ENCODE peak calls at places on chromosomes 3 and 15, in six cellular contexts. One of them, this sample, is unnamed.

GRCh38 chr15:77347197-77347596 is 72.7 kb downstream of the PEAK1 start:
- DNase-seq in pancreas: no peak
- DNase-seq in AG09309: no peak
- DNase-seq in right lobe of liver: no peak
- DNase-seq in activated CD8-positive, alpha-beta T cell treated with anti-CD3 and anti-CD28 coated beads for 36 hours: no peak
- DNase-seq in GM13977: no peak
- DNase-seq in this sample: no peak

GRCh38 chr3:148020880-148021279 is 611.7 kb downstream of the ZIC1 start:
- DNase-seq in pancreas: no peak
- DNase-seq in AG09309: no peak
- DNase-seq in right lobe of liver: no peak
- DNase-seq in activated CD8-positive, alpha-beta T cell treated with anti-CD3 and anti-CD28 coated beads for 36 hours: no peak
- DNase-seq in GM13977: no peak
- DNase-seq in this sample: no peak

GRCh38 chr3:43707998-43708397 is 17.3 kb downstream of the ABHD5 start:
- DNase-seq in pancreas: no peak
- DNase-seq in AG09309: peak; percentile 68
- DNase-seq in right lobe of liver: no peak
- DNase-seq in activated CD8-positive, alpha-beta T cell treated with anti-CD3 and anti-CD28 coated beads for 36 hours: no peak
- DNase-seq in GM13977: no peak
- DNase-seq in this sample: no peak

GRCh38 chr3:19947549-19948071 is 713 bp downstream of the RAB5A start:
- DNase-seq in pancreas: peak; percentile 69
- DNase-seq in AG09309: no peak
- DNase-seq in right lobe of liver: peak; percentile 69
- DNase-seq in activated CD8-positive, alpha-beta T cell treated with anti-CD3 and anti-CD28 coated beads for 36 hours: peak; percentile 73
- DNase-seq in GM13977: peak; percentile 39
- DNase-seq in this sample: peak; percentile 34

GRCh38 chr3:53045784-53046170 is at the start of gene SFMBT1:
- DNase-seq in pancreas: peak; percentile 89
- DNase-seq in AG09309: no peak
- DNase-seq in right lobe of liver: peak; percentile 78
- DNase-seq in activated CD8-positive, alpha-beta T cell treated with anti-CD3 and anti-CD28 coated beads for 36 hours: peak; percentile 74
- DNase-seq in GM13977: peak; percentile 95
- DNase-seq in this sample: peak; percentile 90

GRCh38 chr3:155604126-155604525 is 140.7 kb downstream of the PLCH1 start:
- DNase-seq in pancreas: no peak
- DNase-seq in AG09309: no peak
- DNase-seq in right lobe of liver: no peak
- DNase-seq in activated CD8-positive, alpha-beta T cell treated with anti-CD3 and anti-CD28 coated beads for 36 hours: no peak
- DNase-seq in GM13977: no peak
- DNase-seq in this sample: no peak

GRCh38 chr3:16350041-16350952 is 85.3 kb downstream of the OXNAD1 start:
- DNase-seq in pancreas: no peak
- DNase-seq in AG09309: peak; percentile 56
- DNase-seq in right lobe of liver: no peak
- DNase-seq in activated CD8-positive, alpha-beta T cell treated with anti-CD3 and anti-CD28 coated beads for 36 hours: no peak
- DNase-seq in GM13977: no peak
- DNase-seq in this sample: no peak

GRCh38 chr3:111315911-111316310 is 226.1 kb upstream of the CD96 start:
- DNase-seq in pancreas: no peak
- DNase-seq in AG09309: no peak
- DNase-seq in right lobe of liver: no peak
- DNase-seq in activated CD8-positive, alpha-beta T cell treated with anti-CD3 and anti-CD28 coated beads for 36 hours: no peak
- DNase-seq in GM13977: no peak
- DNase-seq in this sample: no peak

GRCh38 chr3:132563409-132564074 is 33.5 kb upstream of the ACKR4 start:
- DNase-seq in pancreas: no peak
- DNase-seq in AG09309: no peak
- DNase-seq in right lobe of liver: no peak
- DNase-seq in activated CD8-positive, alpha-beta T cell treated with anti-CD3 and anti-CD28 coated beads for 36 hours: no peak
- DNase-seq in GM13977: no peak
- DNase-seq in this sample: no peak

GRCh38 chr3:1664266-1664665 is 434.4 kb upstream of the CNTN4 start:
- DNase-seq in pancreas: no peak
- DNase-seq in AG09309: no peak
- DNase-seq in right lobe of liver: no peak
- DNase-seq in activated CD8-positive, alpha-beta T cell treated with anti-CD3 and anti-CD28 coated beads for 36 hours: no peak
- DNase-seq in GM13977: no peak
- DNase-seq in this sample: no peak

GRCh38 chr3:74360406-74360805 is 254.1 kb downstream of the CNTN3 start:
- DNase-seq in pancreas: no peak
- DNase-seq in AG09309: no peak
- DNase-seq in right lobe of liver: no peak
- DNase-seq in activated CD8-positive, alpha-beta T cell treated with anti-CD3 and anti-CD28 coated beads for 36 hours: no peak
- DNase-seq in GM13977: no peak
- DNase-seq in this sample: no peak

GRCh38 chr3:58462829-58463180 is 29.1 kb upstream of the KCTD6 start:
- DNase-seq in pancreas: no peak
- DNase-seq in AG09309: no peak
- DNase-seq in right lobe of liver: no peak
- DNase-seq in activated CD8-positive, alpha-beta T cell treated with anti-CD3 and anti-CD28 coated beads for 36 hours: no peak
- DNase-seq in GM13977: no peak
- DNase-seq in this sample: no peak

GRCh38 chr3:42547401-42547945 is 34.3 kb downstream of the SEC22C start:
- DNase-seq in pancreas: peak; percentile 90
- DNase-seq in AG09309: peak; percentile 3
- DNase-seq in right lobe of liver: peak; percentile 83
- DNase-seq in activated CD8-positive, alpha-beta T cell treated with anti-CD3 and anti-CD28 coated beads for 36 hours: peak; percentile 72
- DNase-seq in GM13977: peak; percentile 69
- DNase-seq in this sample: peak; percentile 75

DNA sequence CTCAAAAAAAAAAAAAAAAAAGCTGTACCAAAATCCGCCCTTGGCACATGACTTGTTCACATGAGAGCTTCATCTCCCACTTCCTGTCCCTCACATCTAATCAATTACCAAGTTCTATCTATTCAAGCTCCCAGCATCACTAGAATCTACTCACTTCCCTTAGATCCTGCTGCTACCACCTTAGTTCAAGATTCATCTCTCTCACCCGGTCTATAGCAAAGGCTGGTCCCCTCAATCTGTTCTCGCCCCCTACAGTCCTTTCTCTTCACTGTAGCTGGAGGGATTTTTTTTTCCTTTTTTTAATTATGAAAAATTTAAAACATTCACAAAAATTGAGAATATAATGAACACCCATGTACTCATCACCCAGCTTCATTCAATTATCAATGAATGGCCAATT is 16.7 kb upstream of the GPR160 start:
- DNase-seq in pancreas: no peak
- DNase-seq in AG09309: no peak
- DNase-seq in right lobe of liver: no peak
- DNase-seq in activated CD8-positive, alpha-beta T cell treated with anti-CD3 and anti-CD28 coated beads for 36 hours: no peak
- DNase-seq in GM13977: no peak
- DNase-seq in this sample: no peak
- TF ChIP-seq CTCF in pancreas: no peak
- TF ChIP-seq CTCF in AG09309: no peak
- TF ChIP-seq CTCF in right lobe of liver: no peak
- TF ChIP-seq CTCF in activated CD8-positive, alpha-beta T cell treated with anti-CD3 and anti-CD28 coated beads for 36 hours: peak; percentile 41
- TF ChIP-seq CTCF in GM13977: peak; percentile 10
- TF ChIP-seq CTCF in this sample: peak; percentile 23

GRCh38 chr3:81643721-81644120 is 117.7 kb downstream of the GBE1 start:
- DNase-seq in pancreas: no peak
- DNase-seq in AG09309: peak; percentile 1
- DNase-seq in right lobe of liver: no peak
- DNase-seq in activated CD8-positive, alpha-beta T cell treated with anti-CD3 and anti-CD28 coated beads for 36 hours: no peak
- DNase-seq in GM13977: no peak
- DNase-seq in this sample: no peak
- TF ChIP-seq CTCF in pancreas: no peak
- TF ChIP-seq CTCF in AG09309: peak; percentile 33
- TF ChIP-seq CTCF in right lobe of liver: peak; percentile 34
- TF ChIP-seq CTCF in activated CD8-positive, alpha-beta T cell treated with anti-CD3 and anti-CD28 coated beads for 36 hours: no peak
- TF ChIP-seq CTCF in GM13977: peak; percentile 38
- TF ChIP-seq CTCF in this sample: no peak

DNA sequence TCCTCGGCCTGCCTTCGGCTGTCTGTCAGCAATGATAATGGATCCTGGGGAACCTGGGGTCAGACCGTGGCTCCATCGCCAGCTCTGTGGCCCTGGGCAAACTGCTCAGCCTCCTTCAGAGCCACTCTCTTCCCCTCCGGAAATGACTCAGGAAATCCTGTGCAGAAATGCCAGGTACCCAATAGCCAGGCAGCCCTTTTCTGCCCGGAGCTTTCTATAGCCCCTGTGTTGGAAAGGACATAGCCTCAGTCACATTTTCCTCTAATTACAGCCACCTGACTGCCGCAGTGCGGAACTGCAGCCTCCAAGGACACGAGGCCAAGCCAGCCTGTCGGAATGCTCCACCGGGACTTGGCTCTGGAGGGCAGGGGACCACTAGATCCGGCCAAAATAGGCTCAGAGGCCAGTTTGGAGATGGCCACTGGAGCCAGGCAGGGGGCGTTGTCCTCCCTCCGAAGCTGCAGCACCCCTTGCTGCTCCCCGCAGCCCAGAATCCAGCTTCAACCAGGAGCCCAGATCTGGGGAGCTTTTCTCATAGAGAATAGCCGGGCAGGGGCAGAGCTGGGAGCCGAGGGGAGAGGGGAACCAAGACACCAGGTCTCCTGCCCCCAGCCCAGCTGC is 11.6 kb upstream of the ZXDC start:
- DNase-seq in pancreas: no peak
- DNase-seq in AG09309: no peak
- DNase-seq in right lobe of liver: peak; percentile 62
- DNase-seq in activated CD8-positive, alpha-beta T cell treated with anti-CD3 and anti-CD28 coated beads for 36 hours: peak; percentile 39
- DNase-seq in GM13977: no peak
- DNase-seq in this sample: no peak
- TF ChIP-seq CTCF in pancreas: no peak
- TF ChIP-seq CTCF in AG09309: no peak
- TF ChIP-seq CTCF in right lobe of liver: no peak
- TF ChIP-seq CTCF in activated CD8-positive, alpha-beta T cell treated with anti-CD3 and anti-CD28 coated beads for 36 hours: no peak
- TF ChIP-seq CTCF in GM13977: no peak
- TF ChIP-seq CTCF in this sample: no peak

DNA sequence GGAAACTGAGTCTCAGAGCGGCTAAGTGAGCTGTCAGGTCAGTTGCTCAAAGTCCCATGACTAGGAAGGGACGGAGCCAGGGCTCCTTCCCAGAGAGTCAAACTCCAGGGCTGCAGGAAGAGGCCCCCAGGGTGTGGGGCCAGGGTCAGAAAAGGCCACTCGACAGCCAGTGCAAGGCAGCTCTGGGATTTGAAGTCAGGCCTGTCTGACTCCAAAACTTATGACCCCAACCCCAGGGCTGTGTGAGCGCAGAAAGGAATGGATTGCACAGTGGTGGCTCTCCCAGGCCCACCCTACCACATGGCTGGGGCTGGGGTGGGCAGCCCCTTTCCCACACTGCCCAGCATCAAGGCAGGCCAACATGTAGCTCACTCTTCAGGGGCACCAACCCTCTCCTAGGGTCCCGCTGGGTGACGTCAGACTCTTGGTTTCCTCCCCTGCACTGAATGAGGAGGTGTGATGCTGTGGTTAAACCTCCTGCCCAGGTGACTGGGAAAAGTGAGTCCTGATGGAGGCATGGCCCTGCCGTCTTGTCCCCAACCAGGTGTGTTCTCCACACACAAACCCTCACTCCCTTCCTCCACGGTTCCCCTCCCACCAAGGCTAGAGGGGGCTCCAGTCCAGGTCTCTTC is 24.0 kb upstream of the CORO2B start:
- DNase-seq in pancreas: no peak
- DNase-seq in AG09309: no peak
- DNase-seq in right lobe of liver: no peak
- DNase-seq in activated CD8-positive, alpha-beta T cell treated with anti-CD3 and anti-CD28 coated beads for 36 hours: no peak
- DNase-seq in GM13977: no peak
- DNase-seq in this sample: no peak
- TF ChIP-seq CTCF in pancreas: no peak
- TF ChIP-seq CTCF in AG09309: no peak
- TF ChIP-seq CTCF in right lobe of liver: no peak
- TF ChIP-seq CTCF in activated CD8-positive, alpha-beta T cell treated with anti-CD3 and anti-CD28 coated beads for 36 hours: no peak
- TF ChIP-seq CTCF in GM13977: no peak
- TF ChIP-seq CTCF in this sample: no peak

This sample was measured in GM10248.